ENCODE peak calls at places on chromosome 2, in five cellular contexts. B is pancreas; D is CD4-positive, alpha-beta memory T cell; O is substantia nigra; G is dorsolateral prefrontal cortex. P is an unnamed sample.

GRCh38 chr2:16429002-16429401 is 236.6 kb downstream of the CYRIA start:
- DNase-seq in B (no peak), D (no peak), O (no peak), G (no peak), P (no peak)

GRCh38 chr2:53697686-53698085 is 69.9 kb upstream of the CHAC2 start:
- DNase-seq in B (no peak), D (no peak), O (no peak), G (no peak), P (no peak)

GRCh38 chr2:160613466-160614153 is 120.0 kb upstream of the RBMS1 start:
- DNase-seq in B (no peak), D (no peak), O (no peak), G (no peak), P (no peak)

GRCh38 chr2:26792720-26793119 is 6.9 kb downstream of the CENPA start:
- DNase-seq in B (no peak), D (no peak), O (no peak), G (no peak), P (no peak)

GRCh38 chr2:236768393-236769140 is 198.9 kb downstream of the ACKR3 start:
- DNase-seq in B (no peak), D (no peak), O (no peak), G (no peak), P (no peak)

GRCh38 chr2:161122772-161123530 is 37.3 kb upstream of the TANK start:
- DNase-seq in B (peak; percentile 36), D (no peak), O (no peak), G (no peak), P (no peak)

GRCh38 chr2:181176540-181176939 is 196.1 kb downstream of the UBE2E3 start:
- DNase-seq in B (no peak), D (no peak), O (no peak), G (no peak), P (no peak)

GRCh38 chr2:68662466-68662865 is 19.1 kb downstream of the PROKR1 start:
- DNase-seq in B (no peak), D (no peak), O (no peak), G (no peak), P (no peak)

GRCh38 chr2:126704434-126705165 is 48.6 kb downstream of the GYPC start:
- DNase-seq in B (peak; percentile 39), D (no peak), O (no peak), G (no peak), P (no peak)

GRCh38 chr2:3449106-3449505 is 69.6 kb downstream of the TRAPPC12 start:
- DNase-seq in B (no peak), D (no peak), O (no peak), G (no peak), P (no peak)

GRCh38 chr2:238389985-238390682 is 36.6 kb upstream of the ASB1 start:
- DNase-seq in B (peak; percentile 81), D (no peak), O (no peak), G (no peak), P (no peak)

DNA sequence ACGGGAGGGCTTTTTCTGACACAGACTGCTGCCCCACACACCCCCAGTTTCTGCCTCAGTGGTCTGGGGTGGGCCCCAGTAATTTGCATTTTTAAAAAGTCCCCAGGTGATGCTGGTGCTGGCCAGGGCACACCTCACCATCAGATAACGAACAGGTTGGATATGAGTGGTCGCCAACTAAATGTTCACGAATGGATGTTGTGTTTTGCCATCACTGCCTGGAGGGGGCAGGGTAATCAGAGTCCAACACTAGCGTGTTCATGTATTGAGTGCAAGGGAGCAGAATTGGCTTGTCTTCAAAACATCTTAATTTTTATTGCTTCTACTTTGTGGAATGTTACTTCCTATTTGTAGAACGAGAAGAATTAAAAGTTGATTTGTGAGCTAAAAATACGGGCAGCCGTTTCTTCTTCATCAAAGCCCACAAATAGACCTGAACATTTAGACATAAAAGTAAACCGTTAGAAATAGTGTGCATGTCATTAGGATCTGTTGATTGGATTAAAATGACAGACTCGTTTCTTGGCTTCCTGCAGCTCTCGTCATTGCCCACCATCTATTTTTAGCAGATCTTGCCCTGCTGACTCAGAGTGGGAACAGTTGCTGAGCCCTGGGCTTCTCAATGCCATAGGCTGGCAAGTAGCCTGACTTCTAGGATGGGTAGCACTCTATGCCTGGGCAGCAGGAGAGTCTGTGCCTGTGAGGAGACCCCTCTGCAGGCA is 45.2 kb downstream of the NCK2 start:
- DNase-seq in B (no peak), D (peak; percentile 92), O (peak; percentile 16), G (no peak), P (no peak)
- H3K27ac ChIP-seq in B (no peak overlapping the region), D (peak overlapping the region; percentile 79), O (no peak overlapping the region), G (no peak overlapping the region), P (peak overlapping the region; percentile 31)

GRCh38 chr2:85435220-85435958 is 16.9 kb downstream of the SH2D6 start:
- DNase-seq in B (no peak), D (no peak), O (peak; percentile 31), G (no peak), P (no peak)

GRCh38 chr2:85434677-85435076 is 16.2 kb downstream of the SH2D6 start:
- DNase-seq in B (no peak), D (no peak), O (no peak), G (no peak), P (no peak)

GRCh38 chr2:85431787-85432186 is 13.3 kb downstream of the SH2D6 start:
- DNase-seq in B (no peak), D (no peak), O (no peak), G (peak; percentile 69), P (peak; percentile 17)

GRCh38 chr2:85430780-85431601 is 12.5 kb downstream of the SH2D6 start:
- DNase-seq in B (no peak), D (no peak), O (peak; percentile 73), G (peak; percentile 94), P (peak; percentile 86)

DNA sequence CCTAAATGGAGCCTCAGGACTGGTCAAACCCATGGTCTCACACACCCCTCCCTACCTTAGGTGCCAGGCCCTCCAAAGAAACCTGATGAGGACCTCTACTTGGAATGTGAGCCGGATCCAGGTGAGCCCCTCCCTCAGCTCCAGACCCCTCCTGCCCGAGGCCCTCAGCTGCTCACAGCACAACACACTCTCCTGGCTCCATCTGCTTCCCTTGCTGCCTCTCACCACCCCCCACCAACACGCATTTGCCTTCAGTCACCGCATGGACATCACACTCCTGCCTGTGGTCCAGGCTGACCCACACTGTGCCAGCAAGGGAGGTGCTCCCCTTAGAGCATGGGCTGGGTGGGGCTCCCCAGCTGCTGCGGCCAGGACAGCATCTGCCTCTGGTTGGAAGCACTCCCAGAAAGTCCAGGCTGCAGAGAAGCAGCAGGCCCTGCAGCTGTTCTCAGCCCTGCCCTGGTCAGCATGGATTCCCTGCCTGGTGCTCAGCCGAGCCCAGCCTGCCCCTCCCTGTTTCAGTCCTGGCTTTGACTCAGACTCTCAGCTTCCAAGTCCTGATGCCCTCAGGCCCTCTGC is 15.1 kb downstream of the SH2D6 start:
- DNase-seq in B (peak; percentile 76), D (no peak), O (peak; percentile 87), G (peak; percentile 60), P (peak; percentile 92)
- H3K27ac ChIP-seq in B (peak overlapping the region; percentile 43), D (no peak overlapping the region), O (peak overlapping the region; percentile 97), G (peak overlapping the region; percentile 87), P (peak overlapping the region; percentile 94)

DNA sequence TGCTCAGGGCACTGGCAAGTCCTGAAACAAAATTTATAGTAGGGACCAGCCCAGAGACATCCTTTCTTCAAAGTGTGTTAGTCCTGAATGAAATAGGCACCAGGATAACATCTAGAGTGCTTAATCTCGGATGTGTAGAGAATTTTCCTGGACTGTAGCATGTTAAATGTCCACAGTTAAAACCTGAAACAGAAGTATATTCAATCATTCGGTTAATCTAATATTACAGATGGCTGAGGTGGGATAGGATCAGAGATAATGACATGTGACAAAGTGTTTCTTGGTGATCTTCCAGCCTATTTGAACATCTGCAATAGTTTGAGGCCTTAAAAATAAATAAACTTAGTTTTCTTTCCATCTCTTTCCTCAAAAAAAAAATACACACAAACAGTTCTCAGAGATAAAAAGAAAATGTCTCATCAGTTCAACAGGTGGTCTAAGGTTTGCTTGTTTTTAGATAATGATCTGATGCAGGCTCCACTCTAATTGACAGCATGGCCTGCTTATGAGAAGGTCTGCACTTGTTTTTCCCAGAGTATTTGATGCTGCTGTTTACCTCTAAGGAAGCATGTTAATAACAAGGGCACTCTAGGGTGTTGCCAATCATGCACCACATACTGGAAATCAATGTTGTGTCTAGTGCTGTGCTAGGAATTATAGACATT is 25.9 kb downstream of the CNTNAP5 start:
- DNase-seq in B (no peak), D (no peak), O (no peak), G (no peak), P (no peak)
- H3K27ac ChIP-seq in B (no peak overlapping the region), D (no peak overlapping the region), O (no peak overlapping the region), G (no peak overlapping the region), P (no peak overlapping the region)

DNA sequence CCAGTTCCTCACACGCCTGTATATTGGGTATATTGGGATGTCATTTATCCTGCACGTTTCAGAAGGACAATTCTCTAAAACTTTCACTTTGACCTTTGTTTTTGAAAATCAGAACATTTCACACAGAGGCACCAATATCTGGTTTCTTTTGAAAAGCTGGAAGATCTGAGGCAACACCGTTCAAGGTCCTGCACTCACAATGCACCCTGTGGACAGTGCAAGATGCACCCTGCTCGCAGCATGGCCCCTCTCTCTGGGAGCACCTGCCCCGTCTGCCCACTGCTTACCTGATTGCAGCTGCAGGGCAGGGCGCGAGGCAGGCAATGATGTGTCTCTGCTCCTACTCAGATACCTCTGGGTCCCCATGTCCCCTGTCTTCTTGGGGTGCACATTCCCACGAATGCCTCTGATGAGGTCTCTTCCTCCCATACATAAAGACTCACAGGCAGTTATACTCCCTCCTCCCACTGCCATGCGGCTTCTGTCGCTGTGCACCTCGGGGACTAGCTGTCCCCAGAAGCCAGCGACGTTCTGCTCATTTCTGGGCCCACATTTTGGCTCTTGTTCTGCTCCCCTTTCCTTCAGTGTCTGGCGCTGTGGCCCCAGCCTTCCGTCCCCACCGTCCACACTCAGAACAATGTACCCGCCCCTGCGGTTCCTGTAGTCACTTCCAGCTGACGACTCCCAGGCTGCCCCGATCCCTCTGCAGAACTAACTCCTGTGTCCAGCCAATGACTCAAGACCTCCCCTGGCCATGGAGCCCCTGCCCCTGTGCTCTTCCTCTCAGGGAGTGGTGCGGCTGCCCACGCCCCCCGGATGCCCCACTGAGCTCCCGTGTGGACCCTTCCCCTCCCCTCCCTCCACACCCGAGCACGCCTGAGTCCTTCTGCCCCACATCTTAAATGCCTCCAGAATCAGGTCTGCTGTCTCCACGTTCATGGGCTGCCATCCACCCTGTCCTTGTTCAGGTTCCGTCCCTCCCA is at the start of gene OR6B3:
- DNase-seq in B (no peak), D (no peak), O (no peak), G (no peak), P (no peak)
- H3K27ac ChIP-seq in B (no peak within 1 kb of the TSS), D (no peak within 1 kb of the TSS), O (peak within 1 kb of the TSS; percentile 95), G (peak within 1 kb of the TSS; percentile 96), P (peak within 1 kb of the TSS; percentile 81)

GRCh38 chr2:9974344-9974743 is 22.9 kb downstream of the GRHL1 start:
- DNase-seq in B (no peak), D (no peak), O (no peak), G (no peak), P (no peak)
- H3K27ac ChIP-seq in B (no peak overlapping the region), D (no peak overlapping the region), O (no peak overlapping the region), G (no peak overlapping the region), P (no peak overlapping the region)

DNA sequence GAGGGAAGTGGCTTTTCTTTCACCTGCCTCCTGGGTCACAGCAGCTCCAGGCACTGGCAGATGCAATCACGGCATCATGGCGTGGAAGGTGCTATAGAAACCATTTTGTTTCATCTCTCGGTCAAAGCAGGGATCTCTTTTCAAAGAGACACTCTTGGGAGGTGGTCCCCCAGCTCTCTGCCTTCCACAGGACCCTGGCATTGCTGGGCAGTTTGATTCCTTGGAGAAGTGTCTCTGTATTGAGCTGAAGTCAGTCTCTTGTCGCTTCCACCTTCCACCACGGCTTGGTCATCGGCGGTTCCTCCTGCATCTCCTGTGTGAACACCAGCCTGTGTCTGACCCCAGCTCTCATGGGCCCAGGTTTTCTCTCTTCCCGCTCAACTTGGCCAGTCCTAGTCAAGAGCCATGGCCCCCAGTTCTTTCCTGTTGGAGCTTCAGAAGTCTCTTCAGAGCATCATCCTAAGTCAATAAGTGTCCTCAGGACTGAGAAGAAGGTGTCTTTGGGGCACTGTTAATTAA is 42.3 kb upstream of the HDAC4 start:
- DNase-seq in B (no peak), D (no peak), O (no peak), G (no peak), P (no peak)
- H3K27ac ChIP-seq in B (no peak overlapping the region), D (no peak overlapping the region), O (peak overlapping the region; percentile 98), G (peak overlapping the region; percentile 91), P (peak overlapping the region; percentile 99)

P was measured in caudate nucleus.